ENCODE peak calls at places on chromosome 16, in four cellular contexts. C, S, T and J are unnamed samples.

GRCh38 chr16:15825750-15826305 is 31.0 kb downstream of the MYH11 start:
- DNase-seq in C (no peak), S (no peak), T (no peak), J (no peak)

GRCh38 chr16:89602273-89602951 is 11.0 kb upstream of the DPEP1 start:
- DNase-seq in C (no peak), S (peak; percentile 24), T (peak; percentile 56), J (peak; percentile 91)

GRCh38 chr16:67326115-67326471 is 448 bp downstream of the KCTD19 start:
- DNase-seq in C (no peak), S (no peak), T (no peak), J (no peak)

GRCh38 chr16:68230956-68231355 is 5.0 kb downstream of the ESRP2 start:
- DNase-seq in C (no peak), S (no peak), T (no peak), J (no peak)

GRCh38 chr16:8763899-8764298 is 33.5 kb downstream of the TMEM186 start:
- DNase-seq in C (no peak), S (no peak), T (no peak), J (no peak)

GRCh38 chr16:84524346-84524920 is 20.0 kb upstream of the MEAK7 start:
- DNase-seq in C (no peak), S (no peak), T (no peak), J (no peak)

GRCh38 chr16:54957403-54957802 is 26.7 kb downstream of the IRX5 start:
- DNase-seq in C (peak; percentile 23), S (peak; percentile 39), T (peak; percentile 38), J (no peak)

GRCh38 chr16:75552951-75553350 is 3.1 kb downstream of the TMEM231 start:
- DNase-seq in C (no peak), S (no peak), T (no peak), J (no peak)

GRCh38 chr16:88078111-88078775 is 127.0 kb downstream of the BANP start:
- DNase-seq in C (no peak), S (no peak), T (no peak), J (no peak)

GRCh38 chr16:81604960-81605383 is 160.4 kb downstream of the CMIP start:
- DNase-seq in C (no peak), S (no peak), T (no peak), J (peak; percentile 75)

GRCh38 chr16:64356267-64356666 is 765.6 kb downstream of the CDH11 start:
- DNase-seq in C (no peak), S (no peak), T (no peak), J (peak; percentile 87)

GRCh38 chr16:11142261-11142630 is 113.8 kb downstream of the SOCS1 start:
- DNase-seq in C (no peak), S (no peak), T (no peak), J (no peak)

GRCh38 chr16:31529398-31530312 is 2.0 kb downstream of the AHSP start:
- DNase-seq in C (no peak), S (no peak), T (no peak), J (no peak)

GRCh38 chr16:77789085-77789611 is 784 bp downstream of the VAT1L start:
- DNase-seq in C (no peak), S (no peak), T (no peak), J (no peak)

GRCh38 chr16:28161626-28162025 is 50.1 kb downstream of the XPO6 start:
- DNase-seq in C (no peak), S (no peak), T (no peak), J (no peak)

GRCh38 chr16:57023541-57024249 is 34.3 kb downstream of the NLRC5 start:
- DNase-seq in C (no peak), S (no peak), T (no peak), J (no peak)